ENCODE peak calls at places on chromosomes 4 and X, in five cellular contexts. A is GM12878, E is neuronal stem cell, H is fibroblast of lung, U is H9. B is an unnamed sample.

GRCh38 chr4:119652978-119653377 is 24.4 kb upstream of the PDE5A start:
- DNase-seq in H (peak; percentile 95), A (no peak), E (no peak), U (no peak), B (peak; percentile 45)

GRCh38 chr4:145298885-145299284 is 118.5 kb upstream of the OTUD4 start:
- DNase-seq in U (no peak), H (no peak), A (peak; percentile 26), E (no peak), B (peak; percentile 62)

GRCh38 chrX:54808109-54808604 is 612 bp downstream of the MAGED2 start:
- DNase-seq in A (no peak), U (peak; percentile 76), H (peak; percentile 47), E (peak; percentile 70), B (no peak)

GRCh38 chrX:151699746-151700145 is 4.5 kb downstream of the PRRG3 start:
- DNase-seq in H (no peak), A (no peak), U (no peak), E (no peak), B (no peak)

GRCh38 chr4:10108818-10109783 is 7.5 kb downstream of the WDR1 start:
- DNase-seq in E (no peak), U (no peak), H (peak; percentile 68), A (no peak), B (peak; percentile 76)

GRCh38 chrX:121000589-121000988 is 15.0 kb upstream of the CT47A1 start:
- DNase-seq in U (no peak), H (peak; percentile 9), A (peak; percentile 5), E (no peak), B (peak; percentile 75)

GRCh38 chr4:86935499-86935832 is 655 bp downstream of the AFF1 start:
- DNase-seq in A (no peak), U (no peak), E (peak; percentile 14), H (no peak), B (no peak)

GRCh38 chr4:38162240-38162784 is 202.1 kb downstream of the PTTG2 start:
- DNase-seq in H (peak; percentile 91), U (no peak), A (no peak), E (peak; percentile 20), B (peak; percentile 76)

GRCh38 chr4:127732623-127733199 is 2.5 kb downstream of the SLC25A31 start:
- DNase-seq in A (peak; percentile 12), H (peak; percentile 34), E (peak; percentile 29), U (no peak), B (peak; percentile 77)

GRCh38 chrX:123173833-123174232 is 10.2 kb upstream of the GRIA3 start:
- DNase-seq in U (no peak), H (no peak), A (no peak), E (no peak), B (peak; percentile 51)

GRCh38 chrX:7109838-7110793 is 37.4 kb upstream of the STS start:
- DNase-seq in U (no peak), E (no peak), H (no peak), A (peak; percentile 68), B (no peak)

GRCh38 chr4:105966046-105966445 is 70.8 kb downstream of the NPNT start:
- DNase-seq in A (no peak), E (no peak), U (no peak), H (peak; percentile 44), B (peak; percentile 74)

GRCh38 chrX:111365770-111366325 is 46.1 kb downstream of the DCX start:
- DNase-seq in H (no peak), U (no peak), E (no peak), A (no peak), B (no peak)

GRCh38 chr4:41437264-41437566 is 100.7 kb upstream of the LIMCH1 start:
- DNase-seq in E (no peak), A (no peak), U (no peak), H (no peak), B (no peak)

GRCh38 chrX:150449313-150449712 is 86.2 kb downstream of the MAMLD1 start:
- DNase-seq in A (no peak), E (no peak), U (no peak), H (no peak), B (no peak)

GRCh38 chrX:49761481-49761880 is 65.7 kb upstream of the PAGE1 start:
- DNase-seq in H (no peak), A (no peak), E (peak; percentile 1), U (no peak), B (peak; percentile 27)

GRCh38 chr4:126109836-126110235 is 795.1 kb downstream of the FAT4 start:
- DNase-seq in E (no peak), U (no peak), A (no peak), H (no peak), B (no peak)

GRCh38 chrX:13078739-13079444 is 34.5 kb upstream of the FAM9C start:
- DNase-seq in U (no peak), E (no peak), A (no peak), H (peak; percentile 80), B (no peak)

GRCh38 chr4:168411318-168412150 is 68.8 kb downstream of the DDX60L start:
- DNase-seq in U (no peak), A (no peak), E (no peak), H (no peak), B (no peak)

GRCh38 chr4:53693909-53694308 is 102.6 kb upstream of the LNX1 start:
- DNase-seq in E (no peak), H (no peak), A (no peak), U (no peak), B (no peak)

GRCh38 chr4:170109586-170110289 is 20.0 kb upstream of the AADAT start:
- DNase-seq in E (no peak), H (peak; percentile 51), U (no peak), A (no peak), B (no peak)

GRCh38 chr4:76716020-76716419 is 181.9 kb downstream of the SOWAHB start:
- DNase-seq in H (no peak), A (no peak), U (no peak), E (no peak), B (no peak)

GRCh38 chrX:148337873-148338272 is 162.5 kb upstream of the AFF2 start:
- DNase-seq in H (no peak), A (no peak), U (no peak), E (no peak), B (no peak)

GRCh38 chr4:78954048-78954666 is 14.9 kb upstream of the PAQR3 start:
- DNase-seq in U (peak; percentile 56), E (peak; percentile 30), A (no peak), H (no peak), B (peak; percentile 58)

GRCh38 chr4:143381171-143382118 is 44.8 kb downstream of the GAB1 start:
- DNase-seq in H (peak; percentile 93), U (no peak), A (no peak), E (no peak), B (peak; percentile 88)
- H3K4me2 ChIP-seq in H (peak overlapping the region; percentile 89), U (no peak overlapping the region), A (no peak overlapping the region), E (no peak overlapping the region), B (peak overlapping the region; percentile 70)

DNA sequence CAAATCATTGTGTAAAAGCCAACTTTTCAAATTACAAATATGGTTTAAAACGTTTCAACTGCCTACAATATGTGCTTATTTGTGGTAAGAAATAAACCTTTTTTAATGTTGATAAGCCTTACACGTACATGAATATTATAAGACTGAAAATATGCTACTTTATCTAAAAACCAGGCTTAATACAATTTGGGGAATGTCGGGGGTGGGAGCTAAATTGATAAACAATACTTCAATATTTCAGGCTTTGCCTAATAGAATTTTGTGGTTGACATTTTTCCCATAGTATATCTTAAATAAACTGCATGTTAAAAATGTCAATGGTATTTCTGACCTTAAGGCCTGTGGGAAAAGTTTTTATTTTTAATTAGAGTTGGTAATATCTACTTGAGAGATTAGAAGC is 69.8 kb upstream of the SLIT2 start:
- DNase-seq in H (peak; percentile 36), E (no peak), U (no peak), A (no peak), B (no peak)
- H3K9ac ChIP-seq in H (no peak overlapping the region), E (no peak overlapping the region), U (no peak overlapping the region), A (no peak overlapping the region), B (no peak overlapping the region)

DNA sequence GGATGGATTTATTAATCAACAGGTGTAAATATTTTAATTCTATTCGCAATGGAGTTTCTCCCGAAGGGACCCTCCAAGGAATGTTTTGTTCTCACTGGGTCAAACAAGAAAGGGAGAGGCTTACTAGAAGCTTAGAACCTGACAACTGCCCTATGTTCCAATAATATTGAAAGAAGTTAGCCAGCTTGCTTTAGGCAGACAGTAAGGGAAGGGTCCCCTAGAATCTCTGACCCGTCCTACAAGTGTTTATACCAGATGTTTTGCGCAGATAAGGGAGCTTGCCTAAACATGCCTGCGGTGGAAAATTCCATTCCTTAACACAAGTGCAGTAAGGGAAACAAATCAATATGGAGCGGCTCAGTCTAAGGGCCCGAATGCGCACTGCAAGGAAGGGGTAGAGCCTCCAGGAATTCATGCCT is 17.7 kb downstream of the IL21 start:
- DNase-seq in U (no peak), E (no peak), A (no peak), H (no peak), B (no peak)
- H2AFZ ChIP-seq in U (no peak overlapping the region), E (no peak overlapping the region), A (no peak overlapping the region), H (no peak overlapping the region), B (no peak overlapping the region)

GRCh38 chr4:7241587-7242125 is 49.3 kb downstream of the SORCS2 start:
- DNase-seq in H (no peak), E (no peak), U (no peak), A (no peak), B (no peak)

GRCh38 chr4:7243609-7244342 is 51.4 kb downstream of the SORCS2 start:
- DNase-seq in H (no peak), U (no peak), E (no peak), A (no peak), B (no peak)

GRCh38 chr4:7244343-7244680 is 52.0 kb downstream of the SORCS2 start:
- DNase-seq in H (no peak), E (no peak), A (no peak), U (no peak), B (no peak)

GRCh38 chr4:7244766-7245320 is 52.5 kb downstream of the SORCS2 start:
- DNase-seq in U (no peak), E (no peak), H (no peak), A (no peak), B (no peak)

GRCh38 chr4:7242766-7243165 is 50.4 kb downstream of the SORCS2 start:
- DNase-seq in U (no peak), H (no peak), A (no peak), E (no peak), B (no peak)
- H3K4me2 ChIP-seq in U (no peak overlapping the region), H (no peak overlapping the region), A (no peak overlapping the region), E (no peak overlapping the region), B (no peak overlapping the region)

GRCh38 chrX:46376246-46376885 is 168.9 kb downstream of the ZNF674 start:
- DNase-seq in H (peak; percentile 56), U (peak; percentile 56), E (peak; percentile 27), A (no peak), B (peak; percentile 79)
- H3K9ac ChIP-seq in H (no peak overlapping the region), U (no peak overlapping the region), E (no peak overlapping the region), A (no peak overlapping the region), B (peak overlapping the region; percentile 18)

GRCh38 chr4:40316333-40316781 is 18.8 kb upstream of the CHRNA9 start:
- DNase-seq in U (no peak), A (peak; percentile 74), H (peak; percentile 91), E (no peak), B (peak; percentile 70)
- H2AFZ ChIP-seq in U (peak overlapping the region; percentile 77), A (peak overlapping the region; percentile 99), H (no peak overlapping the region), E (peak overlapping the region; percentile 86), B (peak overlapping the region; percentile 67)

B was measured in PC-3.